ENCODE peak calls at places on chromosomes 12 and 14, in seven cellular contexts. V, L, A, I, G, T and X are unnamed samples.

GRCh38 chr12:100207311-100207710 is 6.7 kb downstream of the ACTR6 start:
- DNase-seq in V (no peak), G (no peak), A (no peak), I (no peak), L (no peak), T (no peak), X (no peak)

GRCh38 chr12:25764892-25765291 is 193.6 kb upstream of the RASSF8 start:
- DNase-seq in I (no peak), A (no peak), L (no peak), G (no peak), T (no peak), V (no peak), X (no peak)

GRCh38 chr12:58915634-58916033 is 4.7 kb downstream of the LRIG3 start:
- DNase-seq in G (no peak), A (no peak), I (no peak), V (no peak), L (no peak), T (no peak), X (no peak)

GRCh38 chr12:52645120-52645761 is 6.8 kb downstream of the KRT2 start:
- DNase-seq in G (peak; percentile 39), T (no peak), A (no peak), L (no peak), V (no peak), I (no peak), X (no peak)

GRCh38 chr14:85572845-85573244 is 42.9 kb downstream of the FLRT2 start:
- DNase-seq in A (no peak), G (no peak), V (no peak), L (no peak), I (no peak), T (no peak), X (no peak)

GRCh38 chr14:39015360-39015961 is 87.6 kb downstream of the SEC23A start:
- DNase-seq in T (no peak), L (peak; percentile 84), A (peak; percentile 17), G (peak; percentile 52), I (peak; percentile 28), V (peak; percentile 34), X (no peak)

GRCh38 chr12:104620761-104621531 is 164.2 kb downstream of the CHST11 start:
- DNase-seq in L (no peak), I (no peak), A (no peak), G (no peak), V (no peak), T (no peak), X (no peak)

GRCh38 chr12:58502236-58502635 is 418.1 kb downstream of the LRIG3 start:
- DNase-seq in V (no peak), L (no peak), T (no peak), G (no peak), I (no peak), A (no peak), X (no peak)

GRCh38 chr14:74302160-74302628 is 540 bp downstream of the ABCD4 start:
- DNase-seq in I (no peak), A (no peak), L (peak; percentile 58), T (peak; percentile 25), G (peak; percentile 48), V (peak; percentile 58), X (no peak)

GRCh38 chr14:58501214-58501816 is 73.8 kb downstream of the KIAA0586 start:
- DNase-seq in V (peak; percentile 43), G (peak; percentile 49), T (peak; percentile 30), A (no peak), L (peak; percentile 54), I (peak; percentile 54), X (no peak)

GRCh38 chr14:55911794-55912193 is 206.4 kb upstream of the PELI2 start:
- DNase-seq in A (no peak), I (no peak), L (no peak), T (no peak), V (no peak), G (no peak), X (no peak)

GRCh38 chr14:95269493-95269892 is 50.2 kb downstream of the CLMN start:
- DNase-seq in A (no peak), V (no peak), L (no peak), T (no peak), I (no peak), G (no peak), X (no peak)

GRCh38 chr14:65333926-65334687 is 78.4 kb upstream of the FUT8 start:
- DNase-seq in G (no peak), T (no peak), V (no peak), A (peak; percentile 56), L (no peak), I (no peak), X (no peak)

GRCh38 chr14:79111963-79112362 is 941.8 kb downstream of the NRXN3 start:
- DNase-seq in T (no peak), L (no peak), V (no peak), I (no peak), A (no peak), G (no peak), X (no peak)

GRCh38 chr14:71209888-71210287 is 302.6 kb downstream of the PCNX1 start:
- DNase-seq in V (no peak), G (no peak), A (no peak), I (no peak), L (no peak), T (no peak), X (no peak)

GRCh38 chr12:80593766-80594165 is 113.7 kb upstream of the MYF6 start:
- DNase-seq in L (no peak), G (no peak), V (no peak), A (no peak), T (no peak), I (no peak), X (no peak)

GRCh38 chr12:52202361-52203078 is 10.7 kb upstream of the KRT80 start:
- DNase-seq in A (no peak), G (no peak), I (no peak), T (no peak), V (no peak), L (no peak), X (no peak)

GRCh38 chr14:49768301-49769121 is 558 bp downstream of the KLHDC2 start:
- DNase-seq in L (peak; percentile 70), G (peak; percentile 74), A (peak; percentile 55), V (peak; percentile 25), I (peak; percentile 18), T (no peak), X (peak; percentile 10)

GRCh38 chr12:124422142-124422569 is 127.3 kb downstream of the RFLNA start:
- DNase-seq in G (peak; percentile 54), L (no peak), A (no peak), I (no peak), V (no peak), T (no peak), X (no peak)

GRCh38 chr12:132886529-132887477 is 602 bp downstream of the CHFR start:
- DNase-seq in T (no peak), A (peak; percentile 48), G (peak; percentile 40), I (no peak), V (peak; percentile 43), L (peak; percentile 6), X (no peak)

GRCh38 chr14:76867536-76868452 is 41.6 kb downstream of the LRRC74A start:
- DNase-seq in V (no peak), A (no peak), L (no peak), T (no peak), G (no peak), I (no peak), X (no peak)

GRCh38 chr12:3313066-3313465 is 177.9 kb upstream of the PRMT8 start:
- DNase-seq in T (no peak), G (no peak), V (no peak), A (no peak), I (no peak), L (no peak), X (no peak)

GRCh38 chr12:103879878-103880277 is 38.8 kb upstream of the NT5DC3 start:
- DNase-seq in V (no peak), I (no peak), L (no peak), T (no peak), A (no peak), G (no peak), X (no peak)

GRCh38 chr12:5197127-5197526 is 153.4 kb downstream of the KCNA5 start:
- DNase-seq in A (no peak), V (no peak), I (no peak), L (no peak), G (no peak), T (no peak), X (no peak)

GRCh38 chr14:24887623-24888304 is 162.2 kb downstream of the STXBP6 start:
- DNase-seq in G (no peak), I (no peak), V (no peak), L (no peak), A (no peak), T (no peak), X (no peak)

GRCh38 chr12:65858831-65859230 is 34.5 kb downstream of the HMGA2 start:
- DNase-seq in V (peak; percentile 25), A (no peak), T (no peak), G (no peak), L (no peak), I (no peak), X (no peak)

GRCh38 chr14:24903337-24903736 is 146.6 kb downstream of the STXBP6 start:
- DNase-seq in T (no peak), G (no peak), I (no peak), V (no peak), A (no peak), L (no peak), X (no peak)

GRCh38 chr14:99784508-99784907 is 8.7 kb upstream of the EML1 start:
- DNase-seq in L (peak; percentile 92), V (no peak), G (no peak), I (no peak), A (no peak), T (no peak), X (no peak)

GRCh38 chr12:70994217-70994788 is 73.8 kb upstream of the PTPRR start:
- DNase-seq in I (no peak), T (no peak), L (no peak), G (no peak), A (no peak), V (no peak), X (no peak)
- TF ChIP-seq SP1 in I (no peak), T (no peak), L (no peak), G (no peak), A (no peak), V (no peak), X (no peak)

DNA sequence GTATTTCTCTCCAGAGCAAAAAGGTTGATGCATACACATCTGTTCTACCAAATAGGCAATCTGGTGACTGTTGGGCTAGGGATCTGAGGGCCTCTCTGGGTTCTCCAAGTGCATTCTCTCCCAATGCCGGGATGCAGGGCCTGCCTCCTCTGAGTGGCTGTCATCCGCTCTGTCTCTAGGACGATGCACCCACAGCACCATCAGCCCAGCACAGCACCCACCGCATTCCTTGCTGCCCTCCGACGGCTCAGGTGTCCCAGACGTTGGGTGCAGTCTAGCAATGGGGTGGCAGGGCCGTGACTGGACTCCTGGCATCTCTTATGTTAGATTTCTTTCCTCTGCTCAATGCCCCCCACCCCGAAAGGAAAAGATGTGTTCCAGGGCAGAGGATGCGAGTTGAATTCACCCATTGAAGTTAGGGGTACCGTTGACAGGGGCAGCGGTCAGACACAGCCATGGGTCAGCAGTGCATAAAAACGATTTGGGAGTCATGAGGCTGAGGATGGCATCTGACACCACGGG is 93.3 kb upstream of the C14orf180 start:
- DNase-seq in I (no peak), V (no peak), L (no peak), G (no peak), A (no peak), T (no peak), X (no peak)
- TF ChIP-seq SP1 in I (no peak), V (no peak), L (no peak), G (no peak), A (no peak), T (no peak), X (no peak)

GRCh38 chr12:31005944-31006361 is 67.7 kb upstream of the DDX11 start:
- DNase-seq in G (no peak), T (no peak), V (no peak), L (no peak), A (peak; percentile 3), I (peak; percentile 22), X (no peak)
- TF ChIP-seq SP1 in G (no peak), T (no peak), V (no peak), L (no peak), A (no peak), I (no peak), X (no peak)

GRCh38 chr12:76226397-76226796 is 121.8 kb downstream of the BBS10 start:
- DNase-seq in I (no peak), T (no peak), L (no peak), G (no peak), V (no peak), A (no peak), X (no peak)
- TF ChIP-seq SP1 in I (no peak), T (no peak), L (no peak), G (no peak), V (no peak), A (no peak), X (no peak)